ENCODE peak calls at places on chromosomes 13 and 19, in six cellular contexts. P is left lung, S is H9, V is fibroblast of pulmonary artery, X is keratinocyte, K is MM.1S. C is an unnamed sample.

GRCh38 chr13:48383384-48383783 is 29.5 kb downstream of the LPAR6 start:
- DNase-seq in X (no peak), V (no peak), P (no peak), K (no peak), S (no peak), C (no peak)

GRCh38 chr19:52200044-52200443 is 10.2 kb downstream of the PPP2R1A start:
- DNase-seq in X (no peak), P (no peak), S (no peak), V (peak), K (no peak), C (peak)

GRCh38 chr13:37127706-37128241 is 22.3 kb upstream of the CSNK1A1L start:
- DNase-seq in S (no peak), P (no peak), V (peak), X (no peak), K (no peak), C (peak)

GRCh38 chr19:19355606-19356139 is 35.0 kb downstream of the MAU2 start:
- DNase-seq in X (no peak), K (no peak), S (no peak), P (no peak), V (no peak), C (no peak)

GRCh38 chr13:68523838-68524424 is 1293.8 kb upstream of the PCDH9 start:
- DNase-seq in X (no peak), S (no peak), V (no peak), K (no peak), P (peak), C (no peak)

GRCh38 chr13:95579303-95579702 is 26.8 kb downstream of the CLDN10 start:
- DNase-seq in S (no peak), K (no peak), V (no peak), P (no peak), X (no peak), C (no peak)

GRCh38 chr13:44432595-44432994 is 59.0 kb downstream of the SERP2 start:
- DNase-seq in S (no peak), P (no peak), X (no peak), V (peak), K (no peak), C (peak)

GRCh38 chr13:76822691-76823267 is 63.4 kb downstream of the KCTD12 start:
- DNase-seq in V (peak), S (no peak), K (peak), P (no peak), X (no peak), C (peak)

GRCh38 chr13:31394491-31394890 is 194.7 kb downstream of the B3GLCT start:
- DNase-seq in P (no peak), S (no peak), X (no peak), K (peak), V (no peak), C (no peak)

GRCh38 chr13:30774214-30774730 is 38.9 kb downstream of the ALOX5AP start:
- DNase-seq in V (no peak), K (peak), S (no peak), P (no peak), X (no peak), C (no peak)

GRCh38 chr13:48833412-48833811 is 142.3 kb upstream of the FNDC3A start:
- DNase-seq in S (no peak), P (no peak), V (no peak), X (no peak), K (no peak), C (no peak)

GRCh38 chr19:1066748-1067340 is at the start of gene ARHGAP45:
- DNase-seq in P (peak), S (no peak), K (peak), X (no peak), V (no peak), C (no peak)

GRCh38 chr19:47762615-47763308 is 15.7 kb upstream of the SELENOW start:
- DNase-seq in V (peak), X (no peak), P (peak), S (no peak), K (no peak), C (peak)

GRCh38 chr13:113592571-113592970 is 8.0 kb downstream of the TFDP1 start:
- DNase-seq in P (no peak), K (no peak), S (peak), X (no peak), V (no peak), C (no peak)

GRCh38 chr19:34217952-34218817 is 36.2 kb upstream of the GARRE1 start:
- DNase-seq in K (no peak), X (no peak), S (no peak), P (no peak), V (peak), C (peak)

GRCh38 chr13:27920677-27921420 is 1.0 kb downstream of the PDX1 start:
- DNase-seq in S (peak), P (no peak), X (no peak), K (no peak), V (peak), C (peak)

GRCh38 chr13:93388701-93389100 is 162.1 kb downstream of the GPC6 start:
- DNase-seq in K (no peak), X (peak), P (no peak), S (no peak), V (peak), C (peak)

GRCh38 chr19:16398530-16399241 is 73.1 kb downstream of the EPS15L1 start:
- DNase-seq in S (no peak), P (no peak), X (no peak), K (no peak), V (peak), C (peak)

GRCh38 chr13:31749929-31750328 is 10.6 kb downstream of the RXFP2 start:
- DNase-seq in K (no peak), S (no peak), V (peak), P (no peak), X (no peak), C (peak)

GRCh38 chr13:44191504-44192171 is 182.0 kb upstream of the SERP2 start:
- DNase-seq in V (peak), K (no peak), X (no peak), S (peak), P (no peak), C (peak)

GRCh38 chr13:41917641-41918040 is 43.3 kb downstream of the VWA8 start:
- DNase-seq in X (no peak), S (no peak), P (no peak), V (peak), K (no peak), C (peak)

GRCh38 chr13:31151837-31152236 is 9.9 kb downstream of the HSPH1 start:
- DNase-seq in S (no peak), K (no peak), X (no peak), V (no peak), P (no peak), C (no peak)

GRCh38 chr19:17348700-17349099 is 11.3 kb downstream of the GTPBP3 start:
- DNase-seq in P (no peak), X (no peak), V (peak), K (no peak), S (peak), C (peak)

GRCh38 chr13:47478985-47479384 is 522.1 kb downstream of the SUCLA2 start:
- DNase-seq in X (no peak), P (no peak), K (no peak), V (no peak), S (no peak), C (no peak)

GRCh38 chr19:2887391-2887914 is 13.3 kb upstream of the ZNF57 start:
- DNase-seq in P (no peak), S (peak), K (peak), V (peak), X (no peak), C (peak)

GRCh38 chr13:100100115-100100879 is 11.4 kb downstream of the PCCA start:
- DNase-seq in V (peak), K (no peak), P (no peak), S (no peak), X (no peak), C (peak)

GRCh38 chr13:23739597-23739996 is 149.6 kb downstream of the MIPEP start:
- DNase-seq in X (no peak), V (no peak), K (no peak), S (no peak), P (no peak), C (peak)

GRCh38 chr19:1911098-1911497 is 5.9 kb downstream of the ADAT3 start:
- DNase-seq in S (no peak), V (no peak), X (no peak), K (no peak), P (no peak), C (no peak)

DNA sequence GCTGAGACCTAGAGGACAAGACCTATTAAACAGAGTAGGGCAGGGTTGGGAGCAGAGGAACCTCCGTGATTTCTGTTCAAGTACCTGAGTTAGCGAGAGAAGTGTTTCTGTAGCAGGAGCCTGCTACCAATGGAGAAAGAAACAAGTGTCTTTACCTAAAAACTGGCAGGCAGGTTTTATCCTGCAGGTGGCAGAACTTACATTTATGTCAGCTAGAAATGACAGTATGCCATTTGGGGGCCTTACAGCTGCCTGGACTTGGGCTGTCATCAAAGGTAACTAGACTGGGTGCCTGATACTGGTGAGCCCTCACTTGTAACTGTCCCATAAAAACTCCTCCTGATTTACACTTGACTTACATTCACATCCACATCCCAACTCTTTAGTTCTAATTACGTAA is 185.3 kb upstream of the MIR17HG start:
- DNase-seq in K (no peak), P (no peak), S (no peak), V (no peak), X (no peak), C (no peak)
- TF ChIP-seq CTCF in K (no peak), P (no peak), S (peak), V (no peak), X (no peak), C (no peak)

GRCh38 chr13:110680852-110681251 is 25.1 kb downstream of the CARS2 start:
- DNase-seq in S (peak), K (peak), V (peak), P (no peak), X (no peak), C (peak)
- TF ChIP-seq CTCF in S (peak), K (peak), V (peak), P (no peak), X (peak), C (peak)

GRCh38 chr13:97631158-97631557 is 197.2 kb downstream of the RAP2A start:
- DNase-seq in V (no peak), X (no peak), P (no peak), K (no peak), S (peak), C (no peak)
- TF ChIP-seq CTCF in V (no peak), X (peak), P (no peak), K (no peak), S (peak), C (no peak)

DNA sequence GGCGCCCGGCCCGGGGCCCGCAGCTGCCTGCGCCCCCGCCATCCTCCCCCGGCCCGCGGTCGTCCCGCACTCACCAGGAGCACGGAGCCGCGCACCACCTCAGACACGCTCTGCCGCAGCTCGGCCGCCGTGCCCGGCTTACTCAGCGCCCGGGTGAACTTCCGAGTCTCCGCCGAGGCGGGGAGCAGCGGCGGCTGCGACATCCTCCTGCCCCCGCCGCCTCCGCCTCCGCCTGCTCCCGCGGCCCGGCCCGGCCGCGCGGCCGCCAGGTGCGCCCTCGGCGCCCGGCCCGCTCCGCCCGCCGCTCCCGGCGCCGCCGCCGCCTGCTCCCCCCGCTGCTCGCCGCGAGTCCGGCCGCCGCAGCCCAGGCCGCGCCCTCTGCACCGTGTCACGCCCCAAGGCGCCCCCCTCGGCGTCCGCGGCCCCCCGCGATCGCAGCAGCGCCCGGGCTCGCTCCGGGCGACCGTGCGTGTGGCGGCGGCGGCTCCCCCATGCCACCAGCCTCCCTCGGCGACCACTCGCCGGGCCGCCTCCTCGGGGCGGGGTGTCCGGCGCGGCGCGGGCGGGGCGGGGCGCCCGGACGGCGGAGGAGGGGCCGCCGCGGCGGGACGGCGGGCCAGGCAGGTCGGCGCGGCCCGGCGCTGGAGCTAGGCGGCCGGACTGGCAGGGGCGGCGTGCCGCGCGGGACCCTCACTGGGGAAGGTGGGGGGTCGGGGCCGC is 108.4 kb upstream of the DOCK9 start:
- DNase-seq in X (no peak), S (peak), V (peak), K (peak), P (peak), C (peak)
- TF ChIP-seq CTCF in X (no peak), S (no peak), V (no peak), K (no peak), P (no peak), C (no peak)

GRCh38 chr13:110713642-110713952 is at the start of gene ING1:
- DNase-seq in V (no peak), K (no peak), X (no peak), S (no peak), P (no peak), C (no peak)
- TF ChIP-seq CTCF in V (no peak), K (no peak), X (no peak), S (no peak), P (no peak), C (no peak)

DNA sequence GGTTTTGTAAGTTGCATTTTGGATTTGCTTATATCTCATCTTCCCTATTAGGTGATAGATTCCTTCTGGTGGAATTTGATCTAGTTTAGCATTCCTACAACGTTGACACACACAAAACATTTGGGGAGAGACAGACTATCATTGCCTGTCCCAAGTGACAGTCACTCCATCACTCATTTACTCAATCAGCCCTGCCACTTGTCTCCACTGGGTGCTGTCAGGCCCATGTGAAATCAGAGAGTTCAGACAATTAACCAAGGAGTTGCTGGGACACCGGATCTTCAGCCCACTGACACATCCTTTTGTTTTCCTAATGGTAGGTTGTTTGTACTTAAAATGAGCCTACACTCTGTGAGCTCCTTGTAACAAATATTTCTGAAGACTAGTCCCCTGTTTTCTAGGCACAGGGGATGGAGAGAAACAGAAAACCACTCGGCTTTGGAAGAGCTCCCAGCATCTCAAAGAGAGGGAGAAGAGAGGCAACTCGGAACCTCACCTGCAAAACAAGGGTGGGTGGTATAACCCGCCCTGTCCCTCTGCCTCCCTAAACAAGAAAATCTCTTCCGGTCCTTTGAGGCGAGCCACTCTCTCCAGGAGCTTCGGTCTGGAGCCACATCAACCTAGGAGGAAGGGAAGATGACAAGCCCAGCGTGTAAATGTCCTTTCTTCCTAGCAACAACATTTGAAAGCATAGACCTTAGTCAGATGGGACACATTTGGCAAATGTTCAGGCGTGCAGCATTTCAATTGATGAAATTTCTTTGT is 440.9 kb upstream of the KLF12 start:
- DNase-seq in V (no peak), S (peak), P (no peak), K (no peak), X (no peak), C (no peak)
- TF ChIP-seq CTCF in V (no peak), S (peak), P (no peak), K (no peak), X (no peak), C (peak)

DNA sequence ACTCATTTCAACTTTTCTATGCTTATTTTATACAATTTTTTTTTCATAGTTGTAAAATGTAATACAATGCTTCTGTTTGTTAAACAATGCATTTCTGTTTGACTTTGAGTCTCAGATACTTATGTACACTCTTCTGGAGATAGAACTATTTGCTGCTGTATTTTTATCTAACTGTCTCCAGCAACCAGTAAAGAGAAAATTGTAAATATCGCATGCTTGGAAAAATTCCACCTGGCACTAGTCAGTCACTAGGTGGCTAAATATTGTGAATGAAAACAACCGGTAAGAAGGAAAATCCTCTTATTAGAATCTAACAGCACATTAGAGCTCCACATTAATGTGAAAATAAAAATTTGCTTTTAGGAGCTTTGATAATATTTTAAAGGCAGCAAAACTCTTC is 876.5 kb downstream of the PCDH9 start:
- DNase-seq in X (no peak), S (no peak), V (peak), K (no peak), P (no peak), C (peak)
- TF ChIP-seq CTCF in X (no peak), S (peak), V (peak), K (no peak), P (no peak), C (no peak)

GRCh38 chr19:35256566-35256965 is 7.8 kb downstream of the LSR start:
- DNase-seq in X (no peak), V (no peak), P (no peak), S (no peak), K (no peak), C (no peak)
- TF ChIP-seq CTCF in X (no peak), V (no peak), P (no peak), S (no peak), K (no peak), C (no peak)

GRCh38 chr19:49988007-49988406 is 27.0 kb upstream of the SIGLEC11 start:
- DNase-seq in X (no peak), S (no peak), P (peak), K (no peak), V (no peak), C (no peak)
- TF ChIP-seq CTCF in X (no peak), S (no peak), P (no peak), K (no peak), V (no peak), C (no peak)

C was measured in cardiac fibroblast.